ENCODE peak calls at places on chromosomes 7 and 10, in five cellular contexts. One of them, this sample, is unnamed.

GRCh38 chr7:106069471-106070200 is 42.5 kb downstream of the SYPL1 start:
- DNase-seq in lower leg skin: peak
- DNase-seq in sigmoid colon: no peak
- DNase-seq in heart left ventricle: no peak
- DNase-seq in testis: no peak
- DNase-seq in this sample: no peak

GRCh38 chr7:114574384-114574783 is 159.8 kb downstream of the FOXP2 start:
- DNase-seq in lower leg skin: no peak
- DNase-seq in sigmoid colon: no peak
- DNase-seq in heart left ventricle: no peak
- DNase-seq in testis: no peak
- DNase-seq in this sample: no peak

GRCh38 chr10:85851300-85851699 is 515.3 kb downstream of the GRID1 start:
- DNase-seq in lower leg skin: no peak
- DNase-seq in sigmoid colon: no peak
- DNase-seq in heart left ventricle: no peak
- DNase-seq in testis: no peak
- DNase-seq in this sample: no peak

GRCh38 chr10:22770270-22770669 is 55.9 kb upstream of the PIP4K2A start:
- DNase-seq in lower leg skin: no peak
- DNase-seq in sigmoid colon: no peak
- DNase-seq in heart left ventricle: no peak
- DNase-seq in testis: no peak
- DNase-seq in this sample: no peak

GRCh38 chr7:128247640-128248194 is 6.6 kb downstream of the LEP start:
- DNase-seq in lower leg skin: no peak
- DNase-seq in sigmoid colon: no peak
- DNase-seq in heart left ventricle: no peak
- DNase-seq in testis: no peak
- DNase-seq in this sample: peak

GRCh38 chr7:20201380-20201779 is 15.8 kb downstream of the MACC1 start:
- DNase-seq in lower leg skin: no peak
- DNase-seq in sigmoid colon: no peak
- DNase-seq in heart left ventricle: no peak
- DNase-seq in testis: no peak
- DNase-seq in this sample: peak

GRCh38 chr10:79137826-79138225 is 69.1 kb downstream of the ZMIZ1 start:
- DNase-seq in lower leg skin: no peak
- DNase-seq in sigmoid colon: peak
- DNase-seq in heart left ventricle: no peak
- DNase-seq in testis: no peak
- DNase-seq in this sample: no peak

GRCh38 chr10:30883751-30884150 is 147.9 kb downstream of the ZNF438 start:
- DNase-seq in lower leg skin: no peak
- DNase-seq in sigmoid colon: no peak
- DNase-seq in heart left ventricle: no peak
- DNase-seq in testis: no peak
- DNase-seq in this sample: no peak

GRCh38 chr10:131439705-131440104 is 128.2 kb upstream of the TCERG1L start:
- DNase-seq in lower leg skin: no peak
- DNase-seq in sigmoid colon: no peak
- DNase-seq in heart left ventricle: no peak
- DNase-seq in testis: no peak
- DNase-seq in this sample: no peak

GRCh38 chr10:42939237-42939636 is 137.6 kb upstream of the RET start:
- DNase-seq in lower leg skin: peak
- DNase-seq in sigmoid colon: peak
- DNase-seq in heart left ventricle: no peak
- DNase-seq in testis: no peak
- DNase-seq in this sample: no peak

GRCh38 chr7:115973381-115973780 is 57.2 kb downstream of the TFEC start:
- DNase-seq in lower leg skin: no peak
- DNase-seq in sigmoid colon: no peak
- DNase-seq in heart left ventricle: no peak
- DNase-seq in testis: no peak
- DNase-seq in this sample: no peak

GRCh38 chr10:119190353-119190752 is 11.7 kb upstream of the PRDX3 start:
- DNase-seq in lower leg skin: no peak
- DNase-seq in sigmoid colon: peak
- DNase-seq in heart left ventricle: no peak
- DNase-seq in testis: no peak
- DNase-seq in this sample: no peak

GRCh38 chr7:146208484-146208883 is 91.9 kb downstream of the CNTNAP2 start:
- DNase-seq in lower leg skin: no peak
- DNase-seq in sigmoid colon: no peak
- DNase-seq in heart left ventricle: no peak
- DNase-seq in testis: no peak
- DNase-seq in this sample: no peak

GRCh38 chr10:130761896-130762295 is 549.6 kb downstream of the TCERG1L start:
- DNase-seq in lower leg skin: no peak
- DNase-seq in sigmoid colon: peak
- DNase-seq in heart left ventricle: no peak
- DNase-seq in testis: no peak
- DNase-seq in this sample: no peak

GRCh38 chr7:128939075-128939860 is 1.5 kb downstream of the IRF5 start:
- DNase-seq in lower leg skin: peak
- DNase-seq in sigmoid colon: no peak
- DNase-seq in heart left ventricle: no peak
- DNase-seq in testis: no peak
- DNase-seq in this sample: no peak

GRCh38 chr10:34721201-34721840 is 93.8 kb downstream of the PARD3 start:
- DNase-seq in lower leg skin: no peak
- DNase-seq in sigmoid colon: no peak
- DNase-seq in heart left ventricle: no peak
- DNase-seq in testis: no peak
- DNase-seq in this sample: no peak

GRCh38 chr10:11642558-11642957 is 31.1 kb upstream of the USP6NL start:
- DNase-seq in lower leg skin: no peak
- DNase-seq in sigmoid colon: no peak
- DNase-seq in heart left ventricle: no peak
- DNase-seq in testis: no peak
- DNase-seq in this sample: no peak

GRCh38 chr10:13722747-13723657 is 136.2 kb downstream of the PRPF18 start:
- DNase-seq in lower leg skin: no peak
- DNase-seq in sigmoid colon: no peak
- DNase-seq in heart left ventricle: no peak
- DNase-seq in testis: no peak
- DNase-seq in this sample: no peak

GRCh38 chr10:29666201-29666600 is 31.4 kb upstream of the SVIL start:
- DNase-seq in lower leg skin: no peak
- DNase-seq in sigmoid colon: no peak
- DNase-seq in heart left ventricle: no peak
- DNase-seq in testis: no peak
- DNase-seq in this sample: no peak

GRCh38 chr7:155002411-155003214 is at the start of gene PAXIP1:
- DNase-seq in lower leg skin: no peak
- DNase-seq in sigmoid colon: peak
- DNase-seq in heart left ventricle: peak
- DNase-seq in testis: peak
- DNase-seq in this sample: peak

GRCh38 chr10:1377231-1377630 is 321.0 kb downstream of the WDR37 start:
- DNase-seq in lower leg skin: no peak
- DNase-seq in sigmoid colon: no peak
- DNase-seq in heart left ventricle: no peak
- DNase-seq in testis: no peak
- DNase-seq in this sample: no peak

GRCh38 chr7:112898432-112899290 is 108.5 kb upstream of the TMEM168 start:
- DNase-seq in lower leg skin: no peak
- DNase-seq in sigmoid colon: no peak
- DNase-seq in heart left ventricle: no peak
- DNase-seq in testis: peak
- DNase-seq in this sample: peak

GRCh38 chr7:35993113-35993512 is 159.9 kb upstream of the EEPD1 start:
- DNase-seq in lower leg skin: no peak
- DNase-seq in sigmoid colon: no peak
- DNase-seq in heart left ventricle: no peak
- DNase-seq in testis: no peak
- DNase-seq in this sample: no peak

GRCh38 chr7:23105086-23105643 is 420 bp upstream of the KLHL7 start:
- DNase-seq in lower leg skin: no peak
- DNase-seq in sigmoid colon: no peak
- DNase-seq in heart left ventricle: no peak
- DNase-seq in testis: no peak
- DNase-seq in this sample: peak
- TF ChIP-seq POLR2A in lower leg skin: no peak
- TF ChIP-seq POLR2A in sigmoid colon: no peak
- TF ChIP-seq POLR2A in heart left ventricle: no peak
- TF ChIP-seq POLR2A in testis: no peak
- TF ChIP-seq POLR2A in this sample: no peak

GRCh38 chr10:71408436-71409225 is 11.9 kb downstream of the CDH23 start:
- DNase-seq in lower leg skin: peak
- DNase-seq in sigmoid colon: no peak
- DNase-seq in heart left ventricle: no peak
- DNase-seq in testis: no peak
- DNase-seq in this sample: no peak
- TF ChIP-seq POLR2A in lower leg skin: no peak
- TF ChIP-seq POLR2A in sigmoid colon: no peak
- TF ChIP-seq POLR2A in heart left ventricle: no peak
- TF ChIP-seq POLR2A in testis: no peak
- TF ChIP-seq POLR2A in this sample: no peak

GRCh38 chr10:124418726-124419501 is at the start of gene OAT:
- DNase-seq in lower leg skin: peak
- DNase-seq in sigmoid colon: peak
- DNase-seq in heart left ventricle: peak
- DNase-seq in testis: peak
- DNase-seq in this sample: peak

GRCh38 chr10:124422742-124423141 is 4.0 kb upstream of the OAT start:
- DNase-seq in lower leg skin: peak
- DNase-seq in sigmoid colon: no peak
- DNase-seq in heart left ventricle: no peak
- DNase-seq in testis: no peak
- DNase-seq in this sample: no peak

GRCh38 chr10:124419635-124420034 is 912 bp upstream of the OAT start:
- DNase-seq in lower leg skin: peak
- DNase-seq in sigmoid colon: no peak
- DNase-seq in heart left ventricle: no peak
- DNase-seq in testis: no peak
- DNase-seq in this sample: no peak

GRCh38 chr10:124417846-124418725 is 637 bp downstream of the OAT start:
- DNase-seq in lower leg skin: peak
- DNase-seq in sigmoid colon: peak
- DNase-seq in heart left ventricle: peak
- DNase-seq in testis: peak
- DNase-seq in this sample: peak

DNA sequence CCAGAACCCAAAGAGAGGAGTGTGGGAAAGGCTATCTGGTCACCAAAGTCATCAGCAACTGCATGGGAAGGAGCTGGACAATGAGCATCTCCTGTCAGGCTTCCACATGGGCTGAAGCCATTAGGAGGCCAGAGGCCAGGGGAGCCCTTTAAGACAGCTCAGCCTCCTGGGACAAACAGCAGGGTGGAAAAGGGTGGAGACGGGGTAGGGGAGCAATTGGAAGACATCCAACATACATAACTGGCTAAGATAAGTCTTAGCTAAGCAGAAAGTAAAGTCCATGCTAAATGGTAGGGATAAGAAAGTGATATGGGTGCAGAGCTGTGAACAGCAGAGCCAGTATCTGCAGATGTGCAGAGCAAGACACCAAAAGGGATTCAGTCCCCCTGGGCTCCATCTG is 1.5 kb upstream of the OAT start:
- DNase-seq in lower leg skin: peak
- DNase-seq in sigmoid colon: no peak
- DNase-seq in heart left ventricle: no peak
- DNase-seq in testis: no peak
- DNase-seq in this sample: peak
- TF ChIP-seq POLR2A in lower leg skin: no peak
- TF ChIP-seq POLR2A in sigmoid colon: no peak
- TF ChIP-seq POLR2A in heart left ventricle: no peak
- TF ChIP-seq POLR2A in testis: no peak
- TF ChIP-seq POLR2A in this sample: no peak

DNA sequence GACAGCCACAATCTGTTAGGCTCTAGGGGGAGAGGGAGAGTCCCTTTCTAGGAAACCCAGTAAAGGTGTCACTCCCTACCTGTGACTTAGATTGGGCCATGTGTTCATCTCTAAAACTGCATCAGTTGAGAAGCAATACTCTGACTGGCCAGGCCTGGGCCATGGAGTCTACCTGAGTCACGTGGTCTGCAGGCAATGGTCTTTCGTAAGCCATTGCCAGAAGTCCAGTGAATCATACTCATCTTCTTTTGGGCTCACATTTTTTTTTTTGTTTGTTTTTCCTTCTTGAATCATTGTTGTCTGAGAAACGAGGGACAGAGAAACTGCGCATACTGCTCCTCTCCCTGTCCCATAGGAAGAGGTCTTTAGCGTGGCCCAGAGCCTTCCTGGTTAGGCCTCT is 215.6 kb downstream of the CCSER2 start:
- DNase-seq in lower leg skin: no peak
- DNase-seq in sigmoid colon: no peak
- DNase-seq in heart left ventricle: no peak
- DNase-seq in testis: no peak
- DNase-seq in this sample: no peak
- TF ChIP-seq POLR2A in lower leg skin: no peak
- TF ChIP-seq POLR2A in sigmoid colon: no peak
- TF ChIP-seq POLR2A in heart left ventricle: no peak
- TF ChIP-seq POLR2A in testis: no peak
- TF ChIP-seq POLR2A in this sample: no peak

This sample was measured in erythroblast.